ENCODE peak calls at places on chromosomes 3 and 15, in ten cellular contexts. One of them, this sample, is unnamed.

GRCh38 chr3:14139771-14140170 is 14.9 kb downstream of the TMEM43 start:
- DNase-seq in keratinocyte: no peak
- DNase-seq in esophagus squamous epithelium: no peak
- DNase-seq in PC-3: no peak
- DNase-seq in dorsolateral prefrontal cortex: no peak
- DNase-seq in sigmoid colon: no peak
- DNase-seq in hepatocyte: no peak
- DNase-seq in colonic mucosa: no peak
- DNase-seq in mucosa of descending colon: no peak
- DNase-seq in left ventricle myocardium inferior: no peak
- DNase-seq in this sample: no peak

GRCh38 chr3:19147905-19148767 is at the start of gene KCNH8:
- DNase-seq in keratinocyte: no peak
- DNase-seq in esophagus squamous epithelium: no peak
- DNase-seq in PC-3: no peak
- DNase-seq in dorsolateral prefrontal cortex: peak
- DNase-seq in sigmoid colon: no peak
- DNase-seq in hepatocyte: peak
- DNase-seq in colonic mucosa: peak
- DNase-seq in mucosa of descending colon: peak
- DNase-seq in left ventricle myocardium inferior: no peak
- DNase-seq in this sample: peak

GRCh38 chr3:52032702-52033408 is 23.5 kb downstream of the DUSP7 start:
- DNase-seq in keratinocyte: no peak
- DNase-seq in esophagus squamous epithelium: no peak
- DNase-seq in PC-3: no peak
- DNase-seq in dorsolateral prefrontal cortex: no peak
- DNase-seq in sigmoid colon: no peak
- DNase-seq in hepatocyte: no peak
- DNase-seq in colonic mucosa: no peak
- DNase-seq in mucosa of descending colon: no peak
- DNase-seq in left ventricle myocardium inferior: no peak
- DNase-seq in this sample: no peak

GRCh38 chr15:65059931-65060596 is 7.7 kb downstream of the RASL12 start:
- DNase-seq in keratinocyte: no peak
- DNase-seq in esophagus squamous epithelium: no peak
- DNase-seq in PC-3: no peak
- DNase-seq in dorsolateral prefrontal cortex: no peak
- DNase-seq in sigmoid colon: peak
- DNase-seq in hepatocyte: no peak
- DNase-seq in colonic mucosa: no peak
- DNase-seq in mucosa of descending colon: no peak
- DNase-seq in left ventricle myocardium inferior: no peak
- DNase-seq in this sample: no peak

GRCh38 chr3:18579659-18580058 is 154.5 kb upstream of the SATB1 start:
- DNase-seq in keratinocyte: no peak
- DNase-seq in esophagus squamous epithelium: no peak
- DNase-seq in PC-3: no peak
- DNase-seq in dorsolateral prefrontal cortex: no peak
- DNase-seq in sigmoid colon: no peak
- DNase-seq in hepatocyte: no peak
- DNase-seq in colonic mucosa: no peak
- DNase-seq in mucosa of descending colon: no peak
- DNase-seq in left ventricle myocardium inferior: no peak
- DNase-seq in this sample: no peak

GRCh38 chr3:45964139-45964538 is 20.9 kb downstream of the CXCR6 start:
- DNase-seq in keratinocyte: no peak
- DNase-seq in esophagus squamous epithelium: no peak
- DNase-seq in PC-3: no peak
- DNase-seq in dorsolateral prefrontal cortex: no peak
- DNase-seq in sigmoid colon: no peak
- DNase-seq in hepatocyte: no peak
- DNase-seq in colonic mucosa: no peak
- DNase-seq in mucosa of descending colon: no peak
- DNase-seq in left ventricle myocardium inferior: no peak
- DNase-seq in this sample: no peak

GRCh38 chr3:48459331-48459730 is 12.8 kb downstream of the ATRIP start:
- DNase-seq in keratinocyte: no peak
- DNase-seq in esophagus squamous epithelium: no peak
- DNase-seq in PC-3: no peak
- DNase-seq in dorsolateral prefrontal cortex: no peak
- DNase-seq in sigmoid colon: no peak
- DNase-seq in hepatocyte: no peak
- DNase-seq in colonic mucosa: no peak
- DNase-seq in mucosa of descending colon: no peak
- DNase-seq in left ventricle myocardium inferior: no peak
- DNase-seq in this sample: no peak

GRCh38 chr15:62280625-62281024 is 115.5 kb upstream of the C2CD4B start:
- DNase-seq in keratinocyte: no peak
- DNase-seq in esophagus squamous epithelium: no peak
- DNase-seq in PC-3: no peak
- DNase-seq in dorsolateral prefrontal cortex: no peak
- DNase-seq in sigmoid colon: no peak
- DNase-seq in hepatocyte: no peak
- DNase-seq in colonic mucosa: no peak
- DNase-seq in mucosa of descending colon: no peak
- DNase-seq in left ventricle myocardium inferior: no peak
- DNase-seq in this sample: no peak

GRCh38 chr15:42491540-42492225 is 742 bp upstream of the ZNF106 start:
- DNase-seq in keratinocyte: peak
- DNase-seq in esophagus squamous epithelium: no peak
- DNase-seq in PC-3: peak
- DNase-seq in dorsolateral prefrontal cortex: no peak
- DNase-seq in sigmoid colon: no peak
- DNase-seq in hepatocyte: peak
- DNase-seq in colonic mucosa: no peak
- DNase-seq in mucosa of descending colon: no peak
- DNase-seq in left ventricle myocardium inferior: no peak
- DNase-seq in this sample: peak

DNA sequence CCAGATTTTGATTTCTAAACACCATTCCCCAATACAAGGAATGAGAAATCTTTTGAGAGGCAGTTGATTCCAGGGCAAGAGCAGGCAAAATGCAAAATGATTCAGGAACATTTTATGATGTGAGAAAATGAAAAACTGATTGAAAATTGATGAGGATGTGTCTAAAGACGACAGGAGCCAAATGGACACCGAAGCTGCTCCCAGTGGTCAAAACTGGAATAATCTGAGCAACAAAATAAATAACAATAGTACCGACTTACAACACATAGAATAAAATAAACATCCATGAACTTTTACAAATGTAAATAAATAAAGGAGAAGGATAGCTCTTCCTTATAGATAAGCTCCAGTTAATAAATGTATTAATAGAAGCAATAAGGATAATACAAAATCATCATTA is 186.8 kb downstream of the OCA2 start:
- DNase-seq in keratinocyte: no peak
- DNase-seq in esophagus squamous epithelium: no peak
- DNase-seq in PC-3: no peak
- DNase-seq in dorsolateral prefrontal cortex: no peak
- DNase-seq in sigmoid colon: no peak
- DNase-seq in hepatocyte: no peak
- DNase-seq in colonic mucosa: no peak
- DNase-seq in mucosa of descending colon: no peak
- DNase-seq in left ventricle myocardium inferior: no peak
- DNase-seq in this sample: no peak
- TF ChIP-seq CTCF in keratinocyte: no peak
- TF ChIP-seq CTCF in esophagus squamous epithelium: no peak
- TF ChIP-seq CTCF in PC-3: no peak
- TF ChIP-seq CTCF in dorsolateral prefrontal cortex: no peak
- TF ChIP-seq CTCF in sigmoid colon: no peak
- TF ChIP-seq CTCF in hepatocyte: no peak
- TF ChIP-seq CTCF in colonic mucosa: no peak
- TF ChIP-seq CTCF in mucosa of descending colon: no peak
- TF ChIP-seq CTCF in left ventricle myocardium inferior: no peak
- TF ChIP-seq CTCF in this sample: no peak

DNA sequence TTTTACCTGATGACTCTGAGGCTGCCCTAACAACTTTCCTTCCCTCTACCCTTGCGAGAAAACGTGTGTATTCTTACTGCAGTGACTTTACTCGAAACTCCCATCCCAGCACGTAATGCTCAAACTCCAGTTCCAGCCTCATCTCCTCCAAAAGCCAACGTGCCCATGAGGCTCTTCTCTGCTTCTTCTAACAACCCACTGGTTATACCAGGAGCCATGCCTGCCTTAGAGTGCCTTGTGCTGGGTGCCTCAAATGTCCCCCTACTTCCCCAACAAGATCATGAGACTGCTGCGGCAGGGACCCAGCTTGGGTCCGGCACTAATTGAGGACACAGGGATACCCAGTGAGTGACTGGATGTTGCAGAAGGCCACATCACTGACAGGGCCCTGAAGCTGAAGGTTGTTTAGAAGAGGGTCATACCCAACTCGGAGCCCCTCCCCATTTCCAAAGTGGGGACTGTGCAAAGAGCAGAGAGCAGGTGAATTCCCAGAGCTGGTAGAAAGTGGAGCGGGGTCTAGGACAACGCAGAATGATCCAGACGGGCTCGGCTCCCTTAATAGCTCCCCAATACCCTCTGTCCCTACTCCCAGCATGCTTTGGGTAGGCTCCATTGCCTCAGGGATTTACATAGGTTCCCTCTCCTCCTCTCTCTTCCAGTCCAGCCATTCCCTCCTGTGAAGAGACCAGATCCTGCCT is 71.4 kb downstream of the BDH1 start:
- DNase-seq in keratinocyte: no peak
- DNase-seq in esophagus squamous epithelium: no peak
- DNase-seq in PC-3: no peak
- DNase-seq in dorsolateral prefrontal cortex: no peak
- DNase-seq in sigmoid colon: no peak
- DNase-seq in hepatocyte: no peak
- DNase-seq in colonic mucosa: no peak
- DNase-seq in mucosa of descending colon: peak
- DNase-seq in left ventricle myocardium inferior: no peak
- DNase-seq in this sample: no peak
- H3K4me3 ChIP-seq in keratinocyte: no peak
- H3K4me3 ChIP-seq in esophagus squamous epithelium: no peak
- H3K4me3 ChIP-seq in PC-3: no peak
- H3K4me3 ChIP-seq in dorsolateral prefrontal cortex: no peak
- H3K4me3 ChIP-seq in sigmoid colon: no peak
- H3K4me3 ChIP-seq in hepatocyte: no peak
- H3K4me3 ChIP-seq in colonic mucosa: no peak
- H3K4me3 ChIP-seq in mucosa of descending colon: no peak
- H3K4me3 ChIP-seq in left ventricle myocardium inferior: no peak
- H3K4me3 ChIP-seq in this sample: no peak

DNA sequence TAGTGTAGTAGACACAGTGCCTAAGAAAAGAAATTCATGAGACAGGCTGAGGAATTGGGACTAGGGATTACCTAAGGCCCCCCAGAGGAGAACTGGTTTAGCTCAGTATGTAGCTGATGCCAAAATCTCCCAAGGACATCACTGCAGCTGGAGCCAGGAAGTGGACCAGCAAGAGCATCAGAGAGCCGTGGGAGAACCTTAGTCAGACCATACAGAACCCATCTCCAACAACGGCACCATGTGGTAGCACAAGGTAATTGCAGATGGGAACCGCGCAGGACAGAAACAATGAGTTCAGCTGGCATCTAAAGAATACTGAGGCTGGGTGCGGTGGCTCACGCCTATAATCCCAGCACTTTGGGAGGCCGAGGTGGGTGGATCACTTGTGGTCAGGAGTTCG is 81.7 kb downstream of the WNT5A start:
- DNase-seq in keratinocyte: no peak
- DNase-seq in esophagus squamous epithelium: no peak
- DNase-seq in PC-3: peak
- DNase-seq in dorsolateral prefrontal cortex: no peak
- DNase-seq in sigmoid colon: no peak
- DNase-seq in hepatocyte: peak
- DNase-seq in colonic mucosa: no peak
- DNase-seq in mucosa of descending colon: no peak
- DNase-seq in left ventricle myocardium inferior: no peak
- DNase-seq in this sample: no peak
- TF ChIP-seq CTCF in keratinocyte: peak
- TF ChIP-seq CTCF in esophagus squamous epithelium: no peak
- TF ChIP-seq CTCF in PC-3: peak
- TF ChIP-seq CTCF in dorsolateral prefrontal cortex: no peak
- TF ChIP-seq CTCF in sigmoid colon: no peak
- TF ChIP-seq CTCF in hepatocyte: peak
- TF ChIP-seq CTCF in colonic mucosa: no peak
- TF ChIP-seq CTCF in mucosa of descending colon: no peak
- TF ChIP-seq CTCF in left ventricle myocardium inferior: peak
- TF ChIP-seq CTCF in this sample: peak

DNA sequence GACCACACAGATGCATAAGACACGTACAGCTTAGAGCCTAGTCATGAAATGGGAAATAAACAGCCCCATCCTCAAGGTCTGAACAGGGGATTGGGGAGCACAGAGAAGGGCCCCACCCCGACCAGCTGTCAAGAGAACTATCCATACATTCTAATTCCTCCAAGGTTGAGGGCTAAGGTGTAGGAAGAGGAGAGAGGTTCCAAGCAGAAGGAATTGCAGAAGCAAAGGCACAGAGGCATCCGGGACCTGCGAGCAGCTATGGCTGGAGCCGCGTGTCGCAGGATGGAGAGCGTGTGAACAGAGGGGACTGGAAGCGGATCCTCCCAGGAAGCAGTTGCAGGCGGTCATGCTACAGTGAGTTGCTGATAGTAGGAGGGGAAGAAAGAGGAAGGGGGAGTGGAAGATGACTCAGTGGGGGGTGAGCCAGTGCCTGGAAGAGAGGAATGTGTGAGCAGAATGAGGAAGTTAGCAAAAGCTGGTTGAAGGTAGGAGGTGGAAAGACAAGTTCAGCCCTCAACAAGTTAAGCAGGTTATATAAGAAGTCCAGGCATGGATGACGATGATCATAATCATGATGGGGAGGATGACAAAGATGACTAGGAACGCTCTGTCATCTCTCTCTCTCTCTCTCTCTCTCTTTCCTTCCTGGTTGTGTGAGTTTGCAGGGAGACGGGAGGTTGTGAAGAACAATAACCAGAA is 89.7 kb downstream of the LIPC start:
- DNase-seq in keratinocyte: peak
- DNase-seq in esophagus squamous epithelium: no peak
- DNase-seq in PC-3: peak
- DNase-seq in dorsolateral prefrontal cortex: peak
- DNase-seq in sigmoid colon: no peak
- DNase-seq in hepatocyte: peak
- DNase-seq in colonic mucosa: no peak
- DNase-seq in mucosa of descending colon: no peak
- DNase-seq in left ventricle myocardium inferior: peak
- DNase-seq in this sample: peak
- H3K4me3 ChIP-seq in keratinocyte: no peak
- H3K4me3 ChIP-seq in esophagus squamous epithelium: no peak
- H3K4me3 ChIP-seq in PC-3: no peak
- H3K4me3 ChIP-seq in dorsolateral prefrontal cortex: no peak
- H3K4me3 ChIP-seq in sigmoid colon: no peak
- H3K4me3 ChIP-seq in hepatocyte: no peak
- H3K4me3 ChIP-seq in colonic mucosa: no peak
- H3K4me3 ChIP-seq in mucosa of descending colon: no peak
- H3K4me3 ChIP-seq in left ventricle myocardium inferior: no peak
- H3K4me3 ChIP-seq in this sample: no peak